ENCODE peak calls at places on chromosome 16, in seven cellular contexts. One of them, this sample, is unnamed.

GRCh38 chr16:22206013-22206846 is at the start of gene EEF2K:
- DNase-seq in A549: peak
- DNase-seq in heart left ventricle: peak
- DNase-seq in BE2C: peak
- DNase-seq in tibial nerve: peak
- DNase-seq in mucosa of descending colon: peak
- DNase-seq in AG04449: peak
- DNase-seq in this sample: peak

GRCh38 chr16:22962905-22963304 is 148.9 kb downstream of the HS3ST2 start:
- DNase-seq in A549: no peak
- DNase-seq in heart left ventricle: no peak
- DNase-seq in BE2C: no peak
- DNase-seq in tibial nerve: no peak
- DNase-seq in mucosa of descending colon: no peak
- DNase-seq in AG04449: no peak
- DNase-seq in this sample: no peak

GRCh38 chr16:75309156-75309555 is 57.7 kb upstream of the BCAR1 start:
- DNase-seq in A549: no peak
- DNase-seq in heart left ventricle: no peak
- DNase-seq in BE2C: no peak
- DNase-seq in tibial nerve: no peak
- DNase-seq in mucosa of descending colon: no peak
- DNase-seq in AG04449: no peak
- DNase-seq in this sample: no peak

GRCh38 chr16:84926462-84926861 is 84.9 kb downstream of the ZDHHC7 start:
- DNase-seq in A549: no peak
- DNase-seq in heart left ventricle: no peak
- DNase-seq in BE2C: no peak
- DNase-seq in tibial nerve: no peak
- DNase-seq in mucosa of descending colon: no peak
- DNase-seq in AG04449: no peak
- DNase-seq in this sample: no peak

GRCh38 chr16:28596115-28596630 is 677 bp downstream of the SULT1A2 start:
- DNase-seq in A549: no peak
- DNase-seq in heart left ventricle: no peak
- DNase-seq in BE2C: no peak
- DNase-seq in tibial nerve: no peak
- DNase-seq in mucosa of descending colon: no peak
- DNase-seq in AG04449: no peak
- DNase-seq in this sample: no peak

GRCh38 chr16:27318399-27319256 is 4.9 kb downstream of the IL4R start:
- DNase-seq in A549: no peak
- DNase-seq in heart left ventricle: peak
- DNase-seq in BE2C: no peak
- DNase-seq in tibial nerve: no peak
- DNase-seq in mucosa of descending colon: peak
- DNase-seq in AG04449: no peak
- DNase-seq in this sample: peak

GRCh38 chr16:89786474-89787364 is 29.7 kb downstream of the FANCA start:
- DNase-seq in A549: no peak
- DNase-seq in heart left ventricle: peak
- DNase-seq in BE2C: peak
- DNase-seq in tibial nerve: no peak
- DNase-seq in mucosa of descending colon: no peak
- DNase-seq in AG04449: no peak
- DNase-seq in this sample: no peak

GRCh38 chr16:77916111-77916510 is 106.2 kb upstream of the CLEC3A start:
- DNase-seq in A549: no peak
- DNase-seq in heart left ventricle: no peak
- DNase-seq in BE2C: no peak
- DNase-seq in tibial nerve: no peak
- DNase-seq in mucosa of descending colon: no peak
- DNase-seq in AG04449: no peak
- DNase-seq in this sample: no peak

GRCh38 chr16:58638148-58639036 is 8.8 kb upstream of the CNOT1 start:
- DNase-seq in A549: peak
- DNase-seq in heart left ventricle: peak
- DNase-seq in BE2C: peak
- DNase-seq in tibial nerve: no peak
- DNase-seq in mucosa of descending colon: no peak
- DNase-seq in AG04449: peak
- DNase-seq in this sample: peak

GRCh38 chr16:86080131-86080875 is 181.3 kb downstream of the IRF8 start:
- DNase-seq in A549: no peak
- DNase-seq in heart left ventricle: no peak
- DNase-seq in BE2C: no peak
- DNase-seq in tibial nerve: peak
- DNase-seq in mucosa of descending colon: no peak
- DNase-seq in AG04449: no peak
- DNase-seq in this sample: no peak

GRCh38 chr16:88619859-88620655 is 18.3 kb upstream of the IL17C start:
- DNase-seq in A549: no peak
- DNase-seq in heart left ventricle: no peak
- DNase-seq in BE2C: no peak
- DNase-seq in tibial nerve: no peak
- DNase-seq in mucosa of descending colon: no peak
- DNase-seq in AG04449: no peak
- DNase-seq in this sample: peak

GRCh38 chr16:26709175-26709574 is 357.6 kb upstream of the C16orf82 start:
- DNase-seq in A549: peak
- DNase-seq in heart left ventricle: no peak
- DNase-seq in BE2C: no peak
- DNase-seq in tibial nerve: no peak
- DNase-seq in mucosa of descending colon: no peak
- DNase-seq in AG04449: no peak
- DNase-seq in this sample: no peak

GRCh38 chr16:69106491-69107291 is 1.2 kb downstream of the HAS3 start:
- DNase-seq in A549: no peak
- DNase-seq in heart left ventricle: no peak
- DNase-seq in BE2C: no peak
- DNase-seq in tibial nerve: no peak
- DNase-seq in mucosa of descending colon: peak
- DNase-seq in AG04449: no peak
- DNase-seq in this sample: no peak

GRCh38 chr16:59478806-59479205 is 744.7 kb upstream of the GOT2 start:
- DNase-seq in A549: no peak
- DNase-seq in heart left ventricle: no peak
- DNase-seq in BE2C: no peak
- DNase-seq in tibial nerve: no peak
- DNase-seq in mucosa of descending colon: no peak
- DNase-seq in AG04449: no peak
- DNase-seq in this sample: no peak

GRCh38 chr16:70700101-70701020 is 14.5 kb upstream of the MTSS2 start:
- DNase-seq in A549: no peak
- DNase-seq in heart left ventricle: peak
- DNase-seq in BE2C: no peak
- DNase-seq in tibial nerve: no peak
- DNase-seq in mucosa of descending colon: no peak
- DNase-seq in AG04449: no peak
- DNase-seq in this sample: no peak

GRCh38 chr16:46908540-46909372 is 24.6 kb downstream of the GPT2 start:
- DNase-seq in A549: peak
- DNase-seq in heart left ventricle: no peak
- DNase-seq in BE2C: peak
- DNase-seq in tibial nerve: no peak
- DNase-seq in mucosa of descending colon: no peak
- DNase-seq in AG04449: peak
- DNase-seq in this sample: peak

GRCh38 chr16:87615621-87616041 is 13.3 kb downstream of the JPH3 start:
- DNase-seq in A549: no peak
- DNase-seq in heart left ventricle: no peak
- DNase-seq in BE2C: no peak
- DNase-seq in tibial nerve: no peak
- DNase-seq in mucosa of descending colon: no peak
- DNase-seq in AG04449: no peak
- DNase-seq in this sample: no peak

GRCh38 chr16:71883193-71883848 is 661 bp downstream of the ZNF821 start:
- DNase-seq in A549: peak
- DNase-seq in heart left ventricle: peak
- DNase-seq in BE2C: peak
- DNase-seq in tibial nerve: no peak
- DNase-seq in mucosa of descending colon: peak
- DNase-seq in AG04449: no peak
- DNase-seq in this sample: no peak

GRCh38 chr16:1450218-1450617 is 5.9 kb upstream of the CCDC154 start:
- DNase-seq in A549: no peak
- DNase-seq in heart left ventricle: no peak
- DNase-seq in BE2C: no peak
- DNase-seq in tibial nerve: no peak
- DNase-seq in mucosa of descending colon: no peak
- DNase-seq in AG04449: no peak
- DNase-seq in this sample: no peak

GRCh38 chr16:80347900-80348299 is 192.9 kb upstream of the DYNLRB2 start:
- DNase-seq in A549: no peak
- DNase-seq in heart left ventricle: peak
- DNase-seq in BE2C: no peak
- DNase-seq in tibial nerve: peak
- DNase-seq in mucosa of descending colon: no peak
- DNase-seq in AG04449: no peak
- DNase-seq in this sample: no peak

GRCh38 chr16:10009691-10010090 is 172.5 kb downstream of the GRIN2A start:
- DNase-seq in A549: no peak
- DNase-seq in heart left ventricle: no peak
- DNase-seq in BE2C: no peak
- DNase-seq in tibial nerve: no peak
- DNase-seq in mucosa of descending colon: no peak
- DNase-seq in AG04449: no peak
- DNase-seq in this sample: no peak

GRCh38 chr16:69033550-69033949 is 71.9 kb upstream of the HAS3 start:
- DNase-seq in A549: no peak
- DNase-seq in heart left ventricle: no peak
- DNase-seq in BE2C: no peak
- DNase-seq in tibial nerve: no peak
- DNase-seq in mucosa of descending colon: no peak
- DNase-seq in AG04449: no peak
- DNase-seq in this sample: no peak

GRCh38 chr16:74522160-74522559 is 84.8 kb downstream of the GLG1 start:
- DNase-seq in A549: no peak
- DNase-seq in heart left ventricle: no peak
- DNase-seq in BE2C: no peak
- DNase-seq in tibial nerve: no peak
- DNase-seq in mucosa of descending colon: no peak
- DNase-seq in AG04449: no peak
- DNase-seq in this sample: no peak

GRCh38 chr16:689175-689897 is 862 bp downstream of the WDR24 start:
- DNase-seq in A549: no peak
- DNase-seq in heart left ventricle: no peak
- DNase-seq in BE2C: no peak
- DNase-seq in tibial nerve: no peak
- DNase-seq in mucosa of descending colon: no peak
- DNase-seq in AG04449: no peak
- DNase-seq in this sample: no peak

GRCh38 chr16:80015566-80015965 is 415.0 kb upstream of the MAF start:
- DNase-seq in A549: peak
- DNase-seq in heart left ventricle: no peak
- DNase-seq in BE2C: no peak
- DNase-seq in tibial nerve: no peak
- DNase-seq in mucosa of descending colon: no peak
- DNase-seq in AG04449: no peak
- DNase-seq in this sample: peak

GRCh38 chr16:734981-735881 is 5.6 kb downstream of the CIAO3 start:
- DNase-seq in A549: no peak
- DNase-seq in heart left ventricle: no peak
- DNase-seq in BE2C: no peak
- DNase-seq in tibial nerve: no peak
- DNase-seq in mucosa of descending colon: no peak
- DNase-seq in AG04449: no peak
- DNase-seq in this sample: no peak

GRCh38 chr16:4315185-4316102 is at the start of gene GLIS2:
- DNase-seq in A549: peak
- DNase-seq in heart left ventricle: peak
- DNase-seq in BE2C: peak
- DNase-seq in tibial nerve: peak
- DNase-seq in mucosa of descending colon: peak
- DNase-seq in AG04449: no peak
- DNase-seq in this sample: peak

GRCh38 chr16:1559446-1559975 is 26.0 kb downstream of the TMEM204 start:
- DNase-seq in A549: no peak
- DNase-seq in heart left ventricle: no peak
- DNase-seq in BE2C: no peak
- DNase-seq in tibial nerve: no peak
- DNase-seq in mucosa of descending colon: no peak
- DNase-seq in AG04449: no peak
- DNase-seq in this sample: no peak

GRCh38 chr16:49874613-49875237 is 18.8 kb upstream of the ZNF423 start:
- DNase-seq in A549: no peak
- DNase-seq in heart left ventricle: no peak
- DNase-seq in BE2C: no peak
- DNase-seq in tibial nerve: no peak
- DNase-seq in mucosa of descending colon: no peak
- DNase-seq in AG04449: no peak
- DNase-seq in this sample: no peak

GRCh38 chr16:8675183-8676159 is 1.1 kb downstream of the ABAT start:
- DNase-seq in A549: no peak
- DNase-seq in heart left ventricle: no peak
- DNase-seq in BE2C: peak
- DNase-seq in tibial nerve: no peak
- DNase-seq in mucosa of descending colon: no peak
- DNase-seq in AG04449: no peak
- DNase-seq in this sample: no peak
- H3K4me3 ChIP-seq in A549: peak
- H3K4me3 ChIP-seq in heart left ventricle: peak
- H3K4me3 ChIP-seq in BE2C: peak
- H3K4me3 ChIP-seq in tibial nerve: peak
- H3K4me3 ChIP-seq in mucosa of descending colon: no peak
- H3K4me3 ChIP-seq in AG04449: peak
- H3K4me3 ChIP-seq in this sample: no peak

GRCh38 chr16:56203052-56203451 is 11.8 kb downstream of the GNAO1 start:
- DNase-seq in A549: peak
- DNase-seq in heart left ventricle: no peak
- DNase-seq in BE2C: peak
- DNase-seq in tibial nerve: no peak
- DNase-seq in mucosa of descending colon: no peak
- DNase-seq in AG04449: no peak
- DNase-seq in this sample: peak
- TF ChIP-seq CTCF in A549: no peak
- TF ChIP-seq CTCF in heart left ventricle: peak
- TF ChIP-seq CTCF in BE2C: peak
- TF ChIP-seq CTCF in tibial nerve: no peak
- TF ChIP-seq CTCF in mucosa of descending colon: no peak
- TF ChIP-seq CTCF in AG04449: no peak
- TF ChIP-seq CTCF in this sample: peak

GRCh38 chr16:30068333-30068732 is 2.8 kb downstream of the ALDOA start:
- DNase-seq in A549: no peak
- DNase-seq in heart left ventricle: no peak
- DNase-seq in BE2C: no peak
- DNase-seq in tibial nerve: no peak
- DNase-seq in mucosa of descending colon: no peak
- DNase-seq in AG04449: no peak
- DNase-seq in this sample: no peak
- H3K4me3 ChIP-seq in A549: no peak
- H3K4me3 ChIP-seq in heart left ventricle: peak
- H3K4me3 ChIP-seq in BE2C: no peak
- H3K4me3 ChIP-seq in tibial nerve: no peak
- H3K4me3 ChIP-seq in mucosa of descending colon: no peak
- H3K4me3 ChIP-seq in AG04449: peak
- H3K4me3 ChIP-seq in this sample: no peak

DNA sequence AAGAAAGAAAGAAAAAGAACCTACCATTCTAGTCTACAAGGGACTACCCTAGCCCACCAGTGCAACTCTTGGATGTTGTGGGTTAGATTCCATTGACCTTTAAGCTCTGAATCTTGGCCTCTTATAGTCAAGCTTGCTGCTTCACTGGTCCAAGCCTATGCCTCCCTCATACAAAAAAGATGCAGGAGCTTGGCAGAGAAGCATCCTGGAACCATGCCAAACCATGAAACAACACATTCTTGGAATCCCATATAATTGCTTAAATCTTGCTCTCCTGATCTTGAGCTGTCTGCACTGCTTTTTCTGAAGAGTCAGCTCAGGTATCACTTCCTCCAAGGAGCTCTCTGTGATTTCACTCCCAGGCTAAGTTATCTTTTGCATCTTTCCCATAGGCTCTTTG is 117.9 kb upstream of the GPR139 start:
- DNase-seq in A549: no peak
- DNase-seq in heart left ventricle: no peak
- DNase-seq in BE2C: no peak
- DNase-seq in tibial nerve: no peak
- DNase-seq in mucosa of descending colon: no peak
- DNase-seq in AG04449: no peak
- DNase-seq in this sample: no peak
- TF ChIP-seq CTCF in A549: no peak
- TF ChIP-seq CTCF in heart left ventricle: no peak
- TF ChIP-seq CTCF in BE2C: no peak
- TF ChIP-seq CTCF in tibial nerve: no peak
- TF ChIP-seq CTCF in mucosa of descending colon: no peak
- TF ChIP-seq CTCF in AG04449: no peak
- TF ChIP-seq CTCF in this sample: no peak

This sample was measured in fibroblast of villous mesenchyme.